ENCODE peak calls at places on chromosomes 2 and 18, in eight cellular contexts. O is HL-60, G is progenitor cell of endocrine pancreas, X is fibroblast of the aortic adventitia, H is mammary epithelial cell, S is pancreas, W is hepatocyte, A is lower lobe of right lung. V is an unnamed sample.

GRCh38 chr2:188937228-188938220 is 36.6 kb upstream of the COL3A1 start:
- DNase-seq in O (no peak), G (no peak), X (peak), H (no peak), S (no peak), W (no peak), A (no peak), V (no peak)

GRCh38 chr2:237473474-237474453 is 13.3 kb upstream of the MLPH start:
- DNase-seq in O (peak), G (no peak), X (no peak), H (peak), S (no peak), W (no peak), A (peak), V (no peak)

GRCh38 chr18:6370410-6370809 is 44.3 kb downstream of the L3MBTL4 start:
- DNase-seq in O (no peak), G (no peak), X (no peak), H (no peak), S (no peak), W (no peak), A (no peak), V (no peak)

GRCh38 chr2:69214898-69215297 is 172.1 kb downstream of the GFPT1 start:
- DNase-seq in O (no peak), G (no peak), X (peak), H (peak), S (no peak), W (peak), A (no peak), V (no peak)

GRCh38 chr2:105417789-105418475 is 19.1 kb upstream of the FHL2 start:
- DNase-seq in O (no peak), G (no peak), X (peak), H (peak), S (no peak), W (no peak), A (no peak), V (no peak)

GRCh38 chr2:126839711-126840110 is 59.0 kb upstream of the TEX51 start:
- DNase-seq in O (no peak), G (no peak), X (peak), H (no peak), S (no peak), W (no peak), A (no peak), V (no peak)

GRCh38 chr18:35478520-35479435 is 19.0 kb downstream of the INO80C start:
- DNase-seq in O (peak), G (no peak), X (peak), H (peak), S (no peak), W (peak), A (no peak), V (no peak)

GRCh38 chr2:146978891-146979555 is 865.8 kb upstream of the ACVR2A start:
- DNase-seq in O (no peak), G (no peak), X (peak), H (peak), S (no peak), W (no peak), A (no peak), V (no peak)

GRCh38 chr2:40178971-40179370 is 272.9 kb downstream of the SLC8A1 start:
- DNase-seq in O (no peak), G (no peak), X (no peak), H (peak), S (no peak), W (no peak), A (no peak), V (no peak)

GRCh38 chr2:26185304-26185928 is 12.5 kb downstream of the GAREM2 start:
- DNase-seq in O (no peak), G (no peak), X (peak), H (no peak), S (no peak), W (no peak), A (no peak), V (no peak)

GRCh38 chr2:10527585-10527984 is 79.5 kb upstream of the ODC1 start:
- DNase-seq in O (no peak), G (no peak), X (no peak), H (no peak), S (no peak), W (no peak), A (no peak), V (no peak)

GRCh38 chr2:172095905-172096660 is 6.6 kb downstream of the DLX2 start:
- DNase-seq in O (no peak), G (no peak), X (peak), H (no peak), S (no peak), W (no peak), A (no peak), V (peak)

GRCh38 chr2:113240150-113240914 is 38.4 kb downstream of the PAX8 start:
- DNase-seq in O (no peak), G (no peak), X (peak), H (peak), S (peak), W (peak), A (peak), V (no peak)

GRCh38 chr2:199740111-199740428 is 110.9 kb downstream of the FTCDNL1 start:
- DNase-seq in O (no peak), G (no peak), X (no peak), H (no peak), S (no peak), W (no peak), A (no peak), V (no peak)
- TF ChIP-seq CTCF in O (no peak), G (peak), X (no peak), H (no peak), S (no peak), W (no peak), A (no peak), V (no peak)

GRCh38 chr2:121530563-121531334 is at the start of gene RNU4ATAC:
- DNase-seq in O (peak), G (peak), X (peak), H (peak), S (peak), W (peak), A (peak), V (peak)
- TF ChIP-seq CTCF in O (no peak), G (peak), X (peak), H (peak), S (peak), W (peak), A (peak), V (peak)

DNA sequence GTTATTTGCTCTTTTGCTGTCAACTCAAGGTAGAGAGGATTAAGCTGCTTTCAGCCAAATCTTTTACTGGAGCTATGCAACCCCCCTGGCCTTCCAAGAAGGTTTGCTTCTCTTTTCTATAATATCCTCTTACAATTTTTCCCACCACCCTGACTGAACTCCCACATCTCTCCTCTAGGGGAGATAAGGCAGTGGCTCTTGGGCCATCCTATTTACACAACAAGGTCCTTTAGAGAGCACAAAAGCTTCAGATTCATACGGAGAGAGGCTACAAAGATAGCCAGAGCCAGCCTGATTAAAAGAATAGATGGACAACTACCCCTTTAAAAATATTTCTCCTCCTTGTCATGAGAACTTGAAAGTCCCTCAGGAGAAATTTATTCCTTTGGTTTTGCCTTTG is 95.7 kb downstream of the TPGS2 start:
- DNase-seq in O (no peak), G (no peak), X (no peak), H (no peak), S (no peak), W (no peak), A (no peak), V (no peak)
- TF ChIP-seq CTCF in O (no peak), G (no peak), X (peak), H (peak), S (no peak), W (no peak), A (no peak), V (no peak)

GRCh38 chr18:28514699-28515098 is 337.8 kb upstream of the CDH2 start:
- DNase-seq in O (no peak), G (no peak), X (no peak), H (no peak), S (no peak), W (no peak), A (no peak), V (no peak)

GRCh38 chr18:28511421-28511821 is 334.5 kb upstream of the CDH2 start:
- DNase-seq in O (no peak), G (no peak), X (peak), H (peak), S (no peak), W (no peak), A (no peak), V (no peak)

GRCh38 chr18:28512357-28512756 is 335.4 kb upstream of the CDH2 start:
- DNase-seq in O (no peak), G (no peak), X (peak), H (peak), S (no peak), W (no peak), A (no peak), V (peak)

DNA sequence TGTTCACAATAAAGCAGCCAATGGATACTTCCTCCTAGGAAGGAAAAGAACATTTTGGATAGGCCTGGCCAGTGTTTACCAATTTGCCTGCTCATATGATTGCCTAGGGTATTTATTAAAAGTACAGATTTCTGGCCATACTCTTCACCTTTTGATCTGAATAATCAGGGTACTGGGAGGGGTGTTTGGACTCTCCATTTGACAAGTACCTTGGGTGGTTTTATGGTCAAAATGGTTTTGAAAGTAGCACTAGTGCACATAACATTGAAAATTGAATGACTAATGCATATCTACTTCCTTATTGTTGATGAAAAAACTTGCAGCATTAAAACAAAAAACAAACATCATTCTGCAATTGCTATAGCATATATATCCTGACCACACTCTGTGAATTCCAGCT is 333.3 kb upstream of the CDH2 start:
- DNase-seq in O (no peak), G (no peak), X (no peak), H (no peak), S (no peak), W (no peak), A (no peak), V (no peak)
- TF ChIP-seq CTCF in O (no peak), G (no peak), X (no peak), H (no peak), S (no peak), W (no peak), A (no peak), V (no peak)